ENCODE peak calls at places on chromosomes 16 and 17, in four cellular contexts. I is thoracic aorta, R is ascending aorta, B is brain microvascular endothelial cell. L is an unnamed sample.

GRCh38 chr16:85479972-85480726 is 133.0 kb upstream of the GSE1 start:
- DNase-seq in I (no peak), R (no peak), B (no peak), L (no peak)

GRCh38 chr16:52265446-52265861 is 281.5 kb downstream of the TOX3 start:
- DNase-seq in I (no peak), R (no peak), B (no peak), L (no peak)

GRCh38 chr17:38564254-38564605 is 41.5 kb downstream of the SRCIN1 start:
- DNase-seq in I (no peak), R (no peak), B (no peak), L (no peak)

GRCh38 chr16:46555981-46556380 is 65.2 kb downstream of the SHCBP1 start:
- DNase-seq in I (no peak), R (no peak), B (no peak), L (no peak)

GRCh38 chr16:11572301-11572995 is 14.3 kb downstream of the LITAF start:
- DNase-seq in I (no peak), R (no peak), B (no peak), L (no peak)

GRCh38 chr16:30767767-30768465 is 5.8 kb downstream of the RNF40 start:
- DNase-seq in I (no peak), R (no peak), B (no peak), L (no peak)

GRCh38 chr16:57185446-57185944 is 344 bp downstream of the PSME3IP1 start:
- DNase-seq in I (peak; percentile 33), R (peak; percentile 14), B (peak; percentile 47), L (no peak)

GRCh38 chr17:65918450-65918849 is 273.5 kb downstream of the CEP112 start:
- DNase-seq in I (no peak), R (no peak), B (no peak), L (no peak)

GRCh38 chr17:58487589-58488427 is at the start of gene HSF5:
- DNase-seq in I (no peak), R (no peak), B (no peak), L (no peak)

GRCh38 chr17:68197997-68198930 is 49.6 kb upstream of the AMZ2 start:
- DNase-seq in I (no peak), R (no peak), B (no peak), L (no peak)

GRCh38 chr16:24753437-24753836 is 24.0 kb downstream of the TNRC6A start:
- DNase-seq in I (no peak), R (no peak), B (no peak), L (no peak)

GRCh38 chr16:85444879-85445778 is 168.0 kb upstream of the GSE1 start:
- DNase-seq in I (no peak), R (no peak), B (no peak), L (no peak)

GRCh38 chr17:39144414-39144813 is 7.0 kb downstream of the PLXDC1 start:
- DNase-seq in I (no peak), R (peak; percentile 25), B (no peak), L (peak; percentile 34)

GRCh38 chr16:285146-286055 is 2.4 kb downstream of the PDIA2 start:
- DNase-seq in I (no peak), R (no peak), B (no peak), L (no peak)

GRCh38 chr16:5709889-5710288 is 612.3 kb upstream of the EEF2KMT start:
- DNase-seq in I (no peak), R (no peak), B (no peak), L (no peak)

GRCh38 chr17:64056269-64057005 is 36.0 kb upstream of the ICAM2 start:
- DNase-seq in I (no peak), R (no peak), B (no peak), L (no peak)

GRCh38 chr16:273547-274421 is 2.0 kb downstream of the RGS11 start:
- DNase-seq in I (no peak), R (no peak), B (no peak), L (no peak)

GRCh38 chr17:77385750-77386501 is 245.2 kb downstream of the SEC14L1 start:
- DNase-seq in I (no peak), R (no peak), B (no peak), L (no peak)

GRCh38 chr16:874366-875181 is 74.0 kb upstream of the GNG13 start:
- DNase-seq in I (no peak), R (no peak), B (no peak), L (no peak)

DNA sequence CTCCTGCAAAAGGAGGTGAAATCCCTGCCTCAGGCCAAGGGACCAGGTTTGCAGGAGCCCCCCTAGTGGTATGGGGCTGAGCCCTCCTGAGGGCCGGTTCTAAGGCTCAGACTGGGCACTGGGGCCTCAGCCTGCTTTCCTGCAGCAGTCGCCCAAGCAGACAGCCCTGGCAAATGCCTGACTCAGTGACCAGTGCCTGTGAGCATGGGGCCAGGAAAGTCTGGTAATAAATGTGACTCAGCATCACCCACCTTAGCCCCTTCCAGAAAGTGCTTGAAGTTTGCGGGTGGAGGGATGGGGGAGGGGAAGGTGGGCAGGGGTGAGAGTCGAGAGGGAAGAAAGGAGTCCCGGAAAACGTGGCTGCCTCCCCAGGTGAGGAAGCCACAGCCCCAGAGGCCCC is 2.1 kb downstream of the MC1R start:
- DNase-seq in I (no peak), R (no peak), B (no peak), L (no peak)
- H3K4me3 ChIP-seq in I (no peak overlapping the region), R (no peak overlapping the region), B (no peak overlapping the region), L (no peak overlapping the region)

DNA sequence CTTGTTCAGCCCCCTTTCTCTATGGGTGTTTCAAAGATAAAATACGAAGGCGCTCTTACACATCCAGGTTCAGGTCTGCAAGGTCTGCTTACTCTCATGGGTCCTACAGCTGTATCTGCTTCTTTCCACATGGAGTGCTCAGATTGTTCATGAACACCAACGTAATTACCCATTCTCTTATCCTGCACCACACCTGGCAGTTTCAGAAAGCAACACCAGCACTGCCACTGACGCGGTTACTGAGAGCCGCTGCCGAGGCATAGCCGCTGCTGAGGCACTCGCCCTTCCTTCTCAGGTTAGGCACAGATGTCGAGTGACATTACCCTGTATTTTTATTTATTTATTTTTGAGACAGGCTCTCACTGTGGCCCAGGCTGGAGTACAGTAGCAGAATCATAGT is 147.1 kb downstream of the RPTOR start:
- DNase-seq in I (no peak), R (no peak), B (no peak), L (no peak)
- TF ChIP-seq CTCF in I (no peak), R (no peak), B (no peak), L (no peak)

DNA sequence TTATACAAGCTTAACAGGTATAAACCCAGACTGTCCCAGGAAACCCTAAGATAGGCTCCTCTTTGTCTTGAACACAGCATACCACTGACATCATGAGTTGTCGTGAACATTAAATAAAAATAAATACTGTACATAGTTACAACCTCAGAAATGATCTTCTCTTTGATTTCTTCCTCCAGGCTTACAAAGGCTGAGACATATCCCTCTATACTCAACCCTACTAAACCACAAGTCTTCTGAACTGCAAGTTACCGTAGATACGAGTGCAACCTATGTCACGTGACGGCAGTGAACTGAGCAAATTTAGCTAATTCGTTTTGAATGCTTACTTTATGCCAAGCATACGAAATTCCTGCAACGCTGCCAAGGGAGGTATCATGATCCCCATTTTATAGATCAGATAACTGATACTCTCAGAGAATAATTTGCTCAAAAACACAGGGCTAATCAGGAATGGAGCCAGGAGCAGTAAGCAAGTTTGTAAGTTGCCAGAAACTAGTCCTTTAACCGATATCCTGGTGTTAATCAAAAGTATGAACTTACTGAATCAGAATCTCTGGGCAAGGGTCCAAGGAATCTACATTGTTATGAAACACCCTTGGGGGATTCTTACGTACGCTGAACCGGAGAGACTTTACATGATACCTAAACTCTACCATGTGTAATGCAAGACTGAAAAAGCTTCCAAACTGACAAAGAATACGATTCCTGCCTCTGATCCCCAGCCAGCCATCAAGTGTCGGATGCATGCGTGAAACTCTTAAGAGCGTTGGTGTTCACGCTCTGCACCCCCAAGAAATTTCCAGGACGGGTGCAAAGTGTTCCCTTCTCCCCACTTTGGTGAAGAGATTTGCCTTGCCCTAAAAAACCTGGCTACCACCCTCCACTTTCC is 106.2 kb downstream of the XYLT1 start:
- DNase-seq in I (no peak), R (no peak), B (no peak), L (peak; percentile 78)
- H3K4me3 ChIP-seq in I (peak overlapping the region; percentile 46), R (peak overlapping the region; percentile 17), B (no peak overlapping the region), L (no peak overlapping the region)

GRCh38 chr17:48215583-48216139 is 108.1 kb downstream of the SNX11 start:
- DNase-seq in I (no peak), R (no peak), B (peak; percentile 36), L (no peak)
- TF ChIP-seq CTCF in I (no peak), R (no peak), B (peak; percentile 78), L (peak; percentile 74)

L was measured in retinal pigment epithelial cell.